ENCODE peak calls at places on chromosomes 3 and 15, in five cellular contexts. T is H1; C is T-helper 2 cell treated with Interferon-gamma antibody and Interleukin-4, amounts not matched to agents 5 μg/mL and 100 μg/mL, for 36 hours; Z is fibroblast of gingiva; Y is frontal cortex. I is an unnamed sample.

GRCh38 chr15:41154412-41154811 is 38.3 kb upstream of the INO80 start:
- DNase-seq in T (no peak), C (no peak), Z (peak; percentile 43), Y (no peak), I (no peak)

GRCh38 chr3:127951276-127951675 is 36.2 kb downstream of the KBTBD12 start:
- DNase-seq in T (no peak), C (no peak), Z (peak; percentile 8), Y (no peak), I (no peak)

GRCh38 chr15:86061581-86061980 is 18.1 kb upstream of the AGBL1 start:
- DNase-seq in T (no peak), C (no peak), Z (no peak), Y (no peak), I (no peak)

GRCh38 chr3:40971191-40972168 is 227.8 kb upstream of the CTNNB1 start:
- DNase-seq in T (no peak), C (peak; percentile 80), Z (peak; percentile 98), Y (no peak), I (peak; percentile 60)

GRCh38 chr3:52827441-52827840 is 3.0 kb downstream of the ITIH4 start:
- DNase-seq in T (no peak), C (no peak), Z (no peak), Y (no peak), I (no peak)

GRCh38 chr3:128006061-128006470 is 46.2 kb upstream of the SEC61A1 start:
- DNase-seq in T (no peak), C (no peak), Z (no peak), Y (no peak), I (no peak)

GRCh38 chr3:178419078-178419477 is 117.2 kb upstream of the KCNMB2 start:
- DNase-seq in T (no peak), C (no peak), Z (no peak), Y (no peak), I (no peak)

GRCh38 chr3:63807901-63808589 is 11.1 kb upstream of the C3orf49 start:
- DNase-seq in T (no peak), C (no peak), Z (no peak), Y (no peak), I (no peak)

GRCh38 chr3:125322166-125322565 is 53.0 kb downstream of the ZNF148 start:
- DNase-seq in T (no peak), C (no peak), Z (peak; percentile 40), Y (no peak), I (no peak)

GRCh38 chr3:46845860-46846623 is 17.2 kb downstream of the MYL3 start:
- DNase-seq in T (peak; percentile 56), C (peak; percentile 60), Z (peak; percentile 85), Y (peak; percentile 76), I (peak; percentile 88)

GRCh38 chr3:140829796-140830195 is 111.8 kb upstream of the SLC25A36 start:
- DNase-seq in T (no peak), C (no peak), Z (no peak), Y (no peak), I (no peak)

GRCh38 chr15:25481208-25481862 is 42.5 kb upstream of the UBE3A start:
- DNase-seq in T (peak; percentile 65), C (no peak), Z (no peak), Y (no peak), I (no peak)

GRCh38 chr3:52028572-52028971 is 27.8 kb downstream of the DUSP7 start:
- DNase-seq in T (no peak), C (no peak), Z (no peak), Y (no peak), I (peak; percentile 94)

GRCh38 chr3:135393898-135394525 is 571.5 kb upstream of the PPP2R3A start:
- DNase-seq in T (no peak), C (no peak), Z (no peak), Y (no peak), I (no peak)

GRCh38 chr3:142647856-142648255 is 51.7 kb downstream of the PLS1 start:
- DNase-seq in T (no peak), C (no peak), Z (no peak), Y (no peak), I (no peak)

GRCh38 chr3:36991923-36992805 is 767 bp downstream of the EPM2AIP1 start:
- DNase-seq in T (no peak), C (no peak), Z (peak; percentile 62), Y (no peak), I (no peak)

GRCh38 chr15:81274932-81275341 is 49.0 kb downstream of the STARD5 start:
- DNase-seq in T (peak; percentile 56), C (peak; percentile 74), Z (peak; percentile 65), Y (peak; percentile 47), I (peak; percentile 66)

GRCh38 chr15:92845109-92845508 is 55.0 kb upstream of the CHD2 start:
- DNase-seq in T (no peak), C (no peak), Z (peak; percentile 38), Y (no peak), I (no peak)

GRCh38 chr3:183554377-183554776 is 1.1 kb downstream of the KLHL6 start:
- DNase-seq in T (no peak), C (peak; percentile 47), Z (no peak), Y (no peak), I (no peak)

GRCh38 chr3:21705769-21706168 is 45.2 kb downstream of the ZNF385D start:
- DNase-seq in T (no peak), C (no peak), Z (peak; percentile 76), Y (no peak), I (peak; percentile 59)

GRCh38 chr3:100386437-100387064 is 14.3 kb downstream of the TOMM70 start:
- DNase-seq in T (no peak), C (no peak), Z (peak; percentile 18), Y (no peak), I (no peak)

GRCh38 chr3:12235691-12236090 is 53.2 kb upstream of the PPARG start:
- DNase-seq in T (no peak), C (no peak), Z (peak; percentile 20), Y (no peak), I (no peak)

GRCh38 chr3:32592696-32593353 is 22.2 kb upstream of the DYNC1LI1 start:
- DNase-seq in T (no peak), C (no peak), Z (no peak), Y (no peak), I (no peak)

GRCh38 chr3:149717391-149718056 is 34.8 kb downstream of the COMMD2 start:
- DNase-seq in T (no peak), C (no peak), Z (peak; percentile 78), Y (peak; percentile 44), I (no peak)

GRCh38 chr3:119408243-119408950 is 55.0 kb downstream of the TMEM39A start:
- DNase-seq in T (no peak), C (no peak), Z (no peak), Y (no peak), I (no peak)

GRCh38 chr15:29081781-29082180 is 187.8 kb downstream of the NSMCE3 start:
- DNase-seq in T (no peak), C (no peak), Z (no peak), Y (no peak), I (no peak)

GRCh38 chr3:58991623-58992022 is 58.2 kb downstream of the CFAP20DC start:
- DNase-seq in T (no peak), C (no peak), Z (no peak), Y (no peak), I (no peak)

GRCh38 chr15:80010131-80010673 is 39.2 kb upstream of the BCL2A1 start:
- DNase-seq in T (no peak), C (no peak), Z (peak; percentile 54), Y (no peak), I (no peak)

GRCh38 chr15:74172751-74173544 is 562 bp upstream of the ISLR start:
- DNase-seq in T (no peak), C (no peak), Z (peak; percentile 73), Y (no peak), I (peak; percentile 86)

GRCh38 chr3:59212128-59212764 is 162.4 kb upstream of the CFAP20DC start:
- DNase-seq in T (no peak), C (no peak), Z (peak; percentile 33), Y (peak; percentile 26), I (no peak)

GRCh38 chr3:98185180-98185579 is 18.7 kb downstream of the OR5H15 start:
- DNase-seq in T (no peak), C (no peak), Z (no peak), Y (no peak), I (no peak)

GRCh38 chr3:142962520-142963265 is 781 bp downstream of the PAQR9 start:
- DNase-seq in T (no peak), C (no peak), Z (no peak), Y (no peak), I (peak; percentile 43)

I was measured in left ventricle myocardium superior.